ENCODE peak calls at places on chromosomes 2 and 18, in six cellular contexts. G, E, X, H, Q and C are unnamed samples.

GRCh38 chr2:46836295-46837111 is 79.1 kb downstream of the MCFD2 start:
- DNase-seq in G (no peak), X (no peak), Q (no peak), H (no peak), E (no peak), C (no peak)

GRCh38 chr2:127058246-127058580 is 48.7 kb downstream of the BIN1 start:
- DNase-seq in G (no peak), X (no peak), E (peak; percentile 32), H (no peak), Q (no peak), C (no peak)

GRCh38 chr18:69865656-69866241 is 81.9 kb downstream of the CD226 start:
- DNase-seq in Q (no peak), G (no peak), H (no peak), X (no peak), E (no peak), C (no peak)

GRCh38 chr18:48767090-48767670 is 183.6 kb downstream of the SMAD7 start:
- DNase-seq in H (no peak), E (no peak), G (no peak), X (no peak), Q (no peak), C (no peak)

GRCh38 chr18:23835506-23835905 is 146.3 kb downstream of the LAMA3 start:
- DNase-seq in H (no peak), X (no peak), E (no peak), Q (no peak), G (no peak), C (no peak)

GRCh38 chr2:61338447-61338846 is 132.4 kb downstream of the USP34 start:
- DNase-seq in E (no peak), G (no peak), H (no peak), Q (no peak), X (no peak), C (no peak)

GRCh38 chr18:75533954-75534353 is 106.5 kb upstream of the SMIM21 start:
- DNase-seq in G (no peak), E (no peak), H (no peak), Q (no peak), X (no peak), C (no peak)

GRCh38 chr2:216578325-216578724 is 54.9 kb upstream of the IGFBP2 start:
- DNase-seq in Q (no peak), X (no peak), E (no peak), H (no peak), G (no peak), C (no peak)

GRCh38 chr2:154837035-154837434 is 138.5 kb downstream of the KCNJ3 start:
- DNase-seq in Q (no peak), E (no peak), G (no peak), X (no peak), H (no peak), C (no peak)

GRCh38 chr18:27763936-27764335 is 413.0 kb downstream of the CDH2 start:
- DNase-seq in H (no peak), Q (no peak), G (no peak), X (no peak), E (no peak), C (no peak)

GRCh38 chr18:26190506-26190905 is 35.7 kb upstream of the TAF4B start:
- DNase-seq in H (no peak), Q (no peak), E (no peak), G (peak; percentile 74), X (no peak), C (no peak)

GRCh38 chr18:59660398-59660797 is 36.8 kb downstream of the CCBE1 start:
- DNase-seq in Q (no peak), H (no peak), X (no peak), G (no peak), E (no peak), C (no peak)

GRCh38 chr18:8801263-8801901 is 96.0 kb downstream of the MTCL1 start:
- DNase-seq in G (no peak), X (no peak), E (no peak), Q (no peak), H (no peak), C (no peak)

GRCh38 chr2:26172866-26173595 is at the start of gene GAREM2:
- DNase-seq in E (peak; percentile 89), Q (no peak), H (no peak), G (no peak), X (no peak), C (peak; percentile 50)
- TF ChIP-seq POLR2AphosphoS5 in E (no peak), Q (no peak), H (no peak), G (no peak), X (no peak), C (no peak)

GRCh38 chr2:178386951-178387602 is 63.9 kb downstream of the PRKRA start:
- DNase-seq in E (no peak), G (no peak), H (no peak), Q (no peak), X (no peak), C (no peak)
- TF ChIP-seq POLR2A in E (no peak), G (no peak), H (no peak), Q (no peak), X (no peak), C (no peak)

DNA sequence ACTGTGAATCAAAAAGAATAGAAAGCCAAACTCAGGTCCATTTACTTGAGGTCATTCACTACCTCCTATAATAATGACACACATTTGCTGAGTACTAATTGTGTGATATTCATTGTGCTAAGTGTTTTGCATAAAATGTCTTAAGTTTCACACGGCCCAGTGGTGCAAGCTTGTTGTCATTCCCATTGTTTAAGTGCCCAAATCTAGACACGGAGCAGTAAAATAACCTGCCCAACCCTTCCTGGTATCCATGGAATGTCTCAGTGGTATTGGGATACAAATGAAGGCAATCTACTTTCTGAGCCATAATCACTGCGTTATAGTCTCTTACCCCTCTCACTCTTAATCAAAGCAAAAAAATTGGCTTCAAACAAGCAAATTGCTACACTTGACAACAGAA is 233.3 kb downstream of the NCKAP5 start:
- DNase-seq in H (no peak), Q (no peak), G (no peak), E (no peak), X (no peak), C (no peak)
- TF ChIP-seq TAF1 in H (no peak), Q (no peak), G (no peak), E (no peak), X (no peak), C (no peak)

GRCh38 chr2:84293791-84294380 is 165.2 kb downstream of the SUCLG1 start:
- DNase-seq in X (no peak), G (no peak), Q (no peak), E (no peak), H (peak; percentile 97), C (no peak)

GRCh38 chr2:84288335-84288734 is 170.7 kb downstream of the SUCLG1 start:
- DNase-seq in H (no peak), E (no peak), G (no peak), X (no peak), Q (no peak), C (no peak)

GRCh38 chr2:84297155-84297554 is 161.9 kb downstream of the SUCLG1 start:
- DNase-seq in E (no peak), X (peak; percentile 64), Q (no peak), H (peak; percentile 88), G (no peak), C (no peak)

GRCh38 chr2:84290537-84290936 is 168.5 kb downstream of the SUCLG1 start:
- DNase-seq in E (peak; percentile 27), H (no peak), G (no peak), X (no peak), Q (no peak), C (no peak)

DNA sequence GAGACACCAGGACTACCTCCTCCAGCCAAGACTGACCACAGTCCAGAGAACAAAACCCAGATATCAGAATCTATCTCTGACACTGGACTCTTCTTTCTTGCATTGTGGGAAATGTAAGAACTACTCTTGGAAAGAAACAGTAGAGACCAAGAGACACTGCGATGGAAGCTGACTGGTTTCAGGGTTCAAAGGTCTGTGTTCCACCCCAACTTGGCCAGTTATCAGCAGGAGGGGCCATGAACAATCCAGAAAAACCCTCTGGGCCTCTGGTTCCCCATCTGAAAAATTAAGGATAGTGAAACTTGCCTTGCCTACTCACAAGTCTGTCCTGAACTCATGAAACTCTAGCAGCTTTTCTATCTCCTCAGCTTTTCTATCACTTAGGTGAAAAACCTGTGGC is 166.5 kb downstream of the SUCLG1 start:
- DNase-seq in X (no peak), Q (no peak), E (no peak), G (no peak), H (no peak), C (no peak)
- TF ChIP-seq POLR2AphosphoS5 in X (no peak), Q (no peak), E (no peak), G (no peak), H (no peak), C (no peak)

GRCh38 chr2:183038341-183039300 is at the start of gene NCKAP1:
- DNase-seq in G (no peak), E (peak; percentile 92), X (peak; percentile 44), H (peak; percentile 76), Q (peak; percentile 81), C (peak; percentile 77)
- TF ChIP-seq POLR2A in G (no peak), E (peak; percentile 84), X (peak; percentile 16), H (no peak), Q (no peak), C (no peak)

GRCh38 chr2:10052216-10052615 is 8.9 kb downstream of the KLF11 start:
- DNase-seq in X (no peak), Q (no peak), H (no peak), G (no peak), E (no peak), C (no peak)

GRCh38 chr2:10047616-10048500 is 4.5 kb downstream of the KLF11 start:
- DNase-seq in Q (no peak), H (no peak), X (no peak), E (no peak), G (no peak), C (no peak)

GRCh38 chr2:10046899-10047298 is 3.5 kb downstream of the KLF11 start:
- DNase-seq in E (no peak), H (no peak), X (no peak), Q (no peak), G (no peak), C (no peak)

GRCh38 chr2:10045561-10046355 is 2.4 kb downstream of the KLF11 start:
- DNase-seq in H (no peak), Q (no peak), X (no peak), E (no peak), G (no peak), C (no peak)

GRCh38 chr2:10048501-10049171 is 5.3 kb downstream of the KLF11 start:
- DNase-seq in H (no peak), Q (no peak), X (no peak), E (no peak), G (no peak), C (no peak)
- TF ChIP-seq TAF1 in H (no peak), Q (no peak), X (no peak), E (no peak), G (no peak), C (no peak)

GRCh38 chr2:145006957-145007672 is 487.2 kb upstream of the ZEB2 start:
- DNase-seq in Q (no peak), X (no peak), H (no peak), E (no peak), G (no peak), C (no peak)
- TF ChIP-seq POLR2AphosphoS5 in Q (no peak), X (no peak), H (no peak), E (no peak), G (no peak), C (no peak)

GRCh38 chr2:152200101-152200500 is 24.5 kb upstream of the STAM2 start:
- DNase-seq in X (no peak), E (no peak), G (no peak), H (no peak), Q (no peak), C (no peak)

GRCh38 chr2:152198499-152198898 is 22.9 kb upstream of the STAM2 start:
- DNase-seq in H (peak; percentile 56), Q (no peak), E (no peak), X (no peak), G (no peak), C (no peak)

GRCh38 chr2:152201466-152201830 is 25.9 kb upstream of the STAM2 start:
- DNase-seq in G (no peak), E (no peak), X (no peak), H (no peak), Q (no peak), C (no peak)

GRCh38 chr2:152200562-152201465 is 25.3 kb upstream of the STAM2 start:
- DNase-seq in X (peak; percentile 41), G (no peak), Q (no peak), H (peak; percentile 77), E (peak; percentile 71), C (no peak)
- TF ChIP-seq POLR2A in X (no peak), G (no peak), Q (no peak), H (no peak), E (no peak), C (no peak)